ENCODE peak calls at places on chromosomes 16 and 17, in nine cellular contexts. X is ascending aorta, H is endodermal cell, Z is psoas muscle, D is hepatocyte, B is cardiac muscle cell, Y is endothelial cell of umbilical vein, R is adrenal gland, F is heart right ventricle. Q is an unnamed sample. For H3K36me3 and H3K4me1, the result is how much of the 10 kb centered on the place peaks cover.

GRCh38 chr17:80881321-80881720 is 110.3 kb upstream of the CHMP6 start:
- DNase-seq in X (no peak), H (no peak), Z (no peak), D (no peak), B (no peak), Y (no peak), R (no peak), F (no peak), Q (no peak)

GRCh38 chr17:72510454-72511016 is 389.7 kb downstream of the SOX9 start:
- DNase-seq in X (no peak), H (no peak), Z (no peak), D (no peak), B (peak), Y (no peak), R (no peak), F (no peak), Q (peak)

GRCh38 chr17:63531022-63531965 is 8.1 kb downstream of the KCNH6 start:
- DNase-seq in X (no peak), H (no peak), Z (no peak), D (no peak), B (no peak), Y (no peak), R (no peak), F (no peak), Q (no peak)

GRCh38 chr16:47258874-47259461 is 115.2 kb upstream of the NETO2 start:
- DNase-seq in X (no peak), H (peak), Z (no peak), D (no peak), B (peak), Y (peak), R (no peak), F (no peak), Q (no peak)

GRCh38 chr17:51555153-51555552 is 294.8 kb downstream of the UTP18 start:
- DNase-seq in X (no peak), H (no peak), Z (no peak), D (no peak), B (no peak), Y (no peak), R (no peak), F (no peak), Q (no peak)

GRCh38 chr16:72369273-72369672 is 197.3 kb upstream of the PMFBP1 start:
- DNase-seq in X (no peak), H (no peak), Z (no peak), D (no peak), B (no peak), Y (no peak), R (no peak), F (no peak), Q (no peak)

GRCh38 chr16:21568502-21569189 is 30.7 kb upstream of the METTL9 start:
- DNase-seq in X (peak), H (no peak), Z (no peak), D (no peak), B (no peak), Y (no peak), R (no peak), F (no peak), Q (no peak)

GRCh38 chr16:4852221-4852872 is 5.1 kb downstream of the UBN1 start:
- DNase-seq in X (no peak), H (no peak), Z (no peak), D (no peak), B (peak), Y (peak), R (peak), F (no peak), Q (no peak)

GRCh38 chr16:1057252-1057932 is 15.2 kb upstream of the SSTR5 start:
- DNase-seq in X (no peak), H (peak), Z (no peak), D (peak), B (peak), Y (peak), R (no peak), F (peak), Q (no peak)

GRCh38 chr17:1720856-1721386 is 3.6 kb upstream of the WDR81 start:
- DNase-seq in X (no peak), H (peak), Z (no peak), D (peak), B (peak), Y (peak), R (no peak), F (peak), Q (no peak)

GRCh38 chr17:29159286-29159860 is 20.8 kb downstream of the MYO18A start:
- DNase-seq in X (peak), H (no peak), Z (no peak), D (no peak), B (no peak), Y (no peak), R (no peak), F (no peak), Q (no peak)

GRCh38 chr16:27174007-27174406 is 29.3 kb upstream of the KDM8 start:
- DNase-seq in X (no peak), H (no peak), Z (no peak), D (no peak), B (no peak), Y (no peak), R (no peak), F (no peak), Q (no peak)

GRCh38 chr16:82735696-82736095 is 108.9 kb downstream of the CDH13 start:
- DNase-seq in X (no peak), H (no peak), Z (no peak), D (peak), B (peak), Y (no peak), R (no peak), F (no peak), Q (no peak)

GRCh38 chr17:48155889-48156670 is 48.5 kb downstream of the SNX11 start:
- DNase-seq in X (no peak), H (peak), Z (no peak), D (no peak), B (no peak), Y (no peak), R (no peak), F (no peak), Q (peak)

GRCh38 chr17:57886020-57886419 is 36.2 kb upstream of the MRPS23 start:
- DNase-seq in X (no peak), H (no peak), Z (no peak), D (no peak), B (no peak), Y (no peak), R (no peak), F (no peak), Q (no peak)

GRCh38 chr17:78935419-78936323 is 10.5 kb upstream of the TIMP2 start:
- DNase-seq in X (peak), H (no peak), Z (peak), D (peak), B (peak), Y (peak), R (peak), F (peak), Q (peak)

GRCh38 chr17:75065562-75066151 is 18.6 kb downstream of the KCTD2 start:
- DNase-seq in X (no peak), H (no peak), Z (no peak), D (no peak), B (no peak), Y (peak), R (no peak), F (no peak), Q (no peak)

GRCh38 chr17:46179375-46179999 is 13.7 kb downstream of the KANSL1 start:
- DNase-seq in X (no peak), H (no peak), Z (no peak), D (no peak), B (no peak), Y (no peak), R (no peak), F (no peak), Q (no peak)

GRCh38 chr16:1014771-1015495 is 33.4 kb downstream of the SOX8 start:
- DNase-seq in X (peak), H (no peak), Z (no peak), D (peak), B (no peak), Y (no peak), R (no peak), F (peak), Q (no peak)

GRCh38 chr16:57167951-57168350 is 17.9 kb downstream of the PSME3IP1 start:
- DNase-seq in X (no peak), H (no peak), Z (no peak), D (peak), B (peak), Y (peak), R (no peak), F (no peak), Q (peak)

GRCh38 chr16:167117-167462 is 1.3 kb downstream of the HBM start:
- DNase-seq in X (no peak), H (no peak), Z (no peak), D (no peak), B (no peak), Y (no peak), R (no peak), F (no peak), Q (no peak)

GRCh38 chr17:28041844-28042656 is 427 bp upstream of the NLK start:
- DNase-seq in X (peak), H (peak), Z (no peak), D (no peak), B (no peak), Y (no peak), R (no peak), F (no peak), Q (no peak)

GRCh38 chr17:82970067-82970466 is 109.3 kb upstream of the METRNL start:
- DNase-seq in X (no peak), H (peak), Z (no peak), D (no peak), B (no peak), Y (no peak), R (no peak), F (no peak), Q (no peak)

GRCh38 chr17:80984749-80985148 is 6.9 kb upstream of the CHMP6 start:
- DNase-seq in X (no peak), H (peak), Z (peak), D (peak), B (peak), Y (no peak), R (no peak), F (no peak), Q (peak)

GRCh38 chr16:87279094-87279658 is 38.0 kb downstream of the C16orf95 start:
- DNase-seq in X (no peak), H (no peak), Z (no peak), D (no peak), B (no peak), Y (no peak), R (no peak), F (no peak), Q (no peak)
- H3K36me3 ChIP-seq in X (under half), H (under half), Z (under half), D (under half), B (under half), Y (under half), R (under half), F (under half), Q (under half)

GRCh38 chr17:56679148-56679766 is 85.8 kb downstream of the NOG start:
- DNase-seq in X (no peak), H (peak), Z (no peak), D (peak), B (peak), Y (peak), R (no peak), F (no peak), Q (peak)

GRCh38 chr17:56679767-56680422 is 86.4 kb downstream of the NOG start:
- DNase-seq in X (no peak), H (no peak), Z (no peak), D (no peak), B (no peak), Y (no peak), R (no peak), F (no peak), Q (peak)

GRCh38 chr17:56680676-56681075 is 87.2 kb downstream of the NOG start:
- DNase-seq in X (no peak), H (no peak), Z (no peak), D (no peak), B (no peak), Y (no peak), R (no peak), F (no peak), Q (no peak)

GRCh38 chr17:56678249-56679144 is 85.0 kb downstream of the NOG start:
- DNase-seq in X (no peak), H (peak), Z (no peak), D (peak), B (no peak), Y (no peak), R (no peak), F (no peak), Q (peak)

GRCh38 chr17:56681561-56682266 is 88.2 kb downstream of the NOG start:
- DNase-seq in X (no peak), H (no peak), Z (no peak), D (peak), B (peak), Y (peak), R (no peak), F (no peak), Q (peak)
- H3K27ac ChIP-seq in X (no peak), H (no peak), Z (no peak), D (no peak), B (no peak), Y (peak), R (no peak), F (no peak), Q (peak)

DNA sequence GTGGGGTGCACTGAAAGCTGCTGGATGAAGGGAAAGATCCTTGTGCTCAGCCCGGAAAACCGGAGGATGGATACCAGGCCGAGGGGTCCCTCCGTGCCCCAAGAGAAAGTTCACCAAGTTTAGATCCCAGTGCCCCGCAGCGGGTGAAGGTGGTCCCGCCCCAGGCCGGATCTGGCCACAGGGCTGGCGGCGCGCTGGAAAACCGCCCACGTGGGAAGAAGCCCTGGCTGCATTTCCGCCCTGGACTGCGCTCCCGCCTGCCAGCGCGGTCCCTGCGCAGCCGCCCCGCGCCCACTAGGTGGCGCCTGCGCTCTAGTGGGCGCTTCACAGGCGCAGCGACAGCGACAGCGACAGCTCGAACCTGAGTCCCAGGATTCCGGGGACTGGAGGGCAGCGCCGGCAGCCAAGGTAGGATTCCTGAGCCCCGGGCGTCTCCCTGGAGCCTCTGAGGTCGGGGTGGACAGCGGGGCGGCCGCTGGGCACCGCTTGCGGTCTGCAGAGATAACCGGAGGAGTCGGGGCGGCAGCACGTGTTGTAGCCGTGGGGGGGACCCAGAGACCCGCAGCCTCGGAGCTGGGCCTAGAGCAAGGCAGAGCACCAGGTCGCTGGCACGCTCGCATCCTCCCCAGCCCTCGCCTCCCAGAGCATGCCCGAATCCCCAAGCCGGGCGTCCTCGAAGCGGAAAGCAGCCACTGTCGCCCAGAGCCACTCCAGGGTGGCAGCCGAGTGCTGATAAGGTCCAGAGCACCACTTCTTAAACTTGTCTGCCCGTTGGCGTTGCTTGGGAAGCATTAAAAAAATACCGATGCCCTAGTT is at the start of gene CHD9:
- DNase-seq in X (peak), H (peak), Z (peak), D (peak), B (peak), Y (peak), R (peak), F (peak), Q (peak)
- H3K4me1 ChIP-seq in X (under half), H (under half), Z (under half), D (under half), B (under half), Y (under half), R (under half), F (half or more), Q (under half)

GRCh38 chr16:66943426-66944053 is 8.2 kb downstream of the CES2 start:
- DNase-seq in X (no peak), H (no peak), Z (no peak), D (no peak), B (no peak), Y (no peak), R (no peak), F (no peak), Q (no peak)

GRCh38 chr16:66944054-66944441 is 8.7 kb downstream of the CES2 start:
- DNase-seq in X (no peak), H (no peak), Z (no peak), D (no peak), B (no peak), Y (no peak), R (no peak), F (no peak), Q (no peak)

GRCh38 chr16:66940236-66940635 is 4.9 kb downstream of the CES2 start:
- DNase-seq in X (no peak), H (no peak), Z (no peak), D (no peak), B (no peak), Y (no peak), R (no peak), F (no peak), Q (no peak)

GRCh38 chr16:66945939-66946338 is 10.6 kb downstream of the CES2 start:
- DNase-seq in X (no peak), H (no peak), Z (no peak), D (no peak), B (no peak), Y (no peak), R (no peak), F (no peak), Q (no peak)

GRCh38 chr16:66942981-66943380 is 7.7 kb downstream of the CES2 start:
- DNase-seq in X (no peak), H (no peak), Z (no peak), D (no peak), B (no peak), Y (no peak), R (no peak), F (no peak), Q (no peak)
- H3K36me3 ChIP-seq in X (under half), H (under half), Z (under half), D (under half), B (under half), Y (under half), R (half or more), F (half or more), Q (under half)

GRCh38 chr17:43014946-43015519 is 7.2 kb downstream of the VAT1 start:
- DNase-seq in X (no peak), H (no peak), Z (no peak), D (no peak), B (no peak), Y (no peak), R (no peak), F (no peak), Q (no peak)
- H3K27ac ChIP-seq in X (peak), H (peak), Z (peak), D (no peak), B (peak), Y (peak), R (no peak), F (peak), Q (no peak)

GRCh38 chr17:19348806-19349205 is 13.7 kb downstream of the B9D1 start:
- DNase-seq in X (no peak), H (no peak), Z (no peak), D (no peak), B (no peak), Y (no peak), R (peak), F (no peak), Q (no peak)
- H3K4me1 ChIP-seq in X (under half), H (under half), Z (under half), D (under half), B (under half), Y (under half), R (under half), F (under half), Q (under half)

GRCh38 chr17:41822216-41823140 is 9.7 kb downstream of the FKBP10 start:
- DNase-seq in X (no peak), H (no peak), Z (no peak), D (no peak), B (no peak), Y (no peak), R (no peak), F (no peak), Q (no peak)
- H3K36me3 ChIP-seq in X (under half), H (under half), Z (under half), D (under half), B (under half), Y (under half), R (under half), F (under half), Q (under half)

GRCh38 chr16:24989417-24989978 is 25.7 kb downstream of the ARHGAP17 start:
- DNase-seq in X (no peak), H (no peak), Z (no peak), D (no peak), B (peak), Y (peak), R (no peak), F (no peak), Q (no peak)

GRCh38 chr16:24990803-24991202 is 24.4 kb downstream of the ARHGAP17 start:
- DNase-seq in X (peak), H (no peak), Z (no peak), D (peak), B (no peak), Y (no peak), R (no peak), F (no peak), Q (no peak)

GRCh38 chr16:24988593-24989338 is 26.4 kb downstream of the ARHGAP17 start:
- DNase-seq in X (peak), H (no peak), Z (no peak), D (peak), B (peak), Y (peak), R (peak), F (no peak), Q (peak)

GRCh38 chr16:24992696-24993095 is 22.5 kb downstream of the ARHGAP17 start:
- DNase-seq in X (no peak), H (no peak), Z (no peak), D (no peak), B (no peak), Y (no peak), R (no peak), F (no peak), Q (no peak)

GRCh38 chr16:24991349-24991748 is 23.8 kb downstream of the ARHGAP17 start:
- DNase-seq in X (peak), H (no peak), Z (no peak), D (no peak), B (no peak), Y (peak), R (no peak), F (no peak), Q (no peak)
- H3K27ac ChIP-seq in X (peak), H (no peak), Z (peak), D (peak), B (no peak), Y (peak), R (no peak), F (peak), Q (no peak)

GRCh38 chr16:2483939-2484897 is 9.3 kb downstream of the TBC1D24 start:
- DNase-seq in X (no peak), H (no peak), Z (no peak), D (no peak), B (no peak), Y (no peak), R (no peak), F (no peak), Q (no peak)
- H3K4me1 ChIP-seq in X (under half), H (under half), Z (under half), D (under half), B (under half), Y (under half), R (under half), F (under half), Q (under half)

GRCh38 chr16:15686287-15686686 is 36.2 kb downstream of the NDE1 start:
- DNase-seq in X (no peak), H (no peak), Z (no peak), D (no peak), B (no peak), Y (no peak), R (no peak), F (no peak), Q (peak)
- H3K36me3 ChIP-seq in X (under half), H (half or more), Z (under half), D (under half), B (under half), Y (under half), R (under half), F (half or more), Q (half or more)

Q was measured in SJCRH30.